ENCODE peak calls at places on chromosomes 5 and 9, in four cellular contexts. One of them, this sample, is unnamed.

GRCh38 chr9:133584559-133585476 is 24.4 kb downstream of the FAM163B start:
- DNase-seq in ovary: no peak
- DNase-seq in left ventricle myocardium inferior: no peak
- DNase-seq in WERI-Rb-1: no peak
- DNase-seq in this sample: no peak

GRCh38 chr9:69946800-69947437 is 96.7 kb upstream of the MAMDC2 start:
- DNase-seq in ovary: no peak
- DNase-seq in left ventricle myocardium inferior: no peak
- DNase-seq in WERI-Rb-1: no peak
- DNase-seq in this sample: no peak

GRCh38 chr9:111298831-111299603 is 31.0 kb downstream of the OR2K2 start:
- DNase-seq in ovary: no peak
- DNase-seq in left ventricle myocardium inferior: peak; percentile 59
- DNase-seq in WERI-Rb-1: no peak
- DNase-seq in this sample: peak; percentile 20

GRCh38 chr5:94057655-94058054 is 316.3 kb upstream of the POU5F2 start:
- DNase-seq in ovary: no peak
- DNase-seq in left ventricle myocardium inferior: no peak
- DNase-seq in WERI-Rb-1: no peak
- DNase-seq in this sample: no peak

GRCh38 chr5:138696501-138696900 is 56.7 kb upstream of the CTNNA1 start:
- DNase-seq in ovary: no peak
- DNase-seq in left ventricle myocardium inferior: no peak
- DNase-seq in WERI-Rb-1: peak; percentile 33
- DNase-seq in this sample: no peak

GRCh38 chr5:174397206-174397605 is 327.2 kb upstream of the MSX2 start:
- DNase-seq in ovary: no peak
- DNase-seq in left ventricle myocardium inferior: no peak
- DNase-seq in WERI-Rb-1: no peak
- DNase-seq in this sample: no peak

GRCh38 chr9:4555251-4555650 is 65.0 kb downstream of the SLC1A1 start:
- DNase-seq in ovary: no peak
- DNase-seq in left ventricle myocardium inferior: no peak
- DNase-seq in WERI-Rb-1: no peak
- DNase-seq in this sample: no peak

GRCh38 chr5:34656700-34657549 is 797 bp downstream of the RAI14 start:
- DNase-seq in ovary: peak; percentile 48
- DNase-seq in left ventricle myocardium inferior: peak; percentile 18
- DNase-seq in WERI-Rb-1: peak; percentile 21
- DNase-seq in this sample: peak; percentile 57

GRCh38 chr9:121622842-121623203 is 28.6 kb upstream of the DAB2IP start:
- DNase-seq in ovary: no peak
- DNase-seq in left ventricle myocardium inferior: no peak
- DNase-seq in WERI-Rb-1: no peak
- DNase-seq in this sample: no peak

GRCh38 chr9:21205204-21205603 is 1.7 kb downstream of the IFNA10 start:
- DNase-seq in ovary: no peak
- DNase-seq in left ventricle myocardium inferior: no peak
- DNase-seq in WERI-Rb-1: no peak
- DNase-seq in this sample: no peak

GRCh38 chr5:89308606-89309040 is 425.6 kb upstream of the MEF2C start:
- DNase-seq in ovary: no peak
- DNase-seq in left ventricle myocardium inferior: no peak
- DNase-seq in WERI-Rb-1: no peak
- DNase-seq in this sample: no peak

GRCh38 chr5:25858019-25858418 is 1180.4 kb downstream of the CDH9 start:
- DNase-seq in ovary: no peak
- DNase-seq in left ventricle myocardium inferior: no peak
- DNase-seq in WERI-Rb-1: peak; percentile 86
- DNase-seq in this sample: no peak

GRCh38 chr9:21803674-21804048 is 1.2 kb downstream of the MTAP start:
- DNase-seq in ovary: no peak
- DNase-seq in left ventricle myocardium inferior: no peak
- DNase-seq in WERI-Rb-1: no peak
- DNase-seq in this sample: no peak

GRCh38 chr9:118686940-118687339 is 682.3 kb downstream of the BRINP1 start:
- DNase-seq in ovary: no peak
- DNase-seq in left ventricle myocardium inferior: no peak
- DNase-seq in WERI-Rb-1: no peak
- DNase-seq in this sample: no peak

GRCh38 chr5:19790811-19791466 is 197.1 kb downstream of the CDH18 start:
- DNase-seq in ovary: no peak
- DNase-seq in left ventricle myocardium inferior: no peak
- DNase-seq in WERI-Rb-1: no peak
- DNase-seq in this sample: no peak
- H3K36me3 ChIP-seq in ovary: no peaks in the 10 kb centered on the region
- H3K36me3 ChIP-seq in left ventricle myocardium inferior: no peaks in the 10 kb centered on the region
- H3K36me3 ChIP-seq in WERI-Rb-1: no peaks in the 10 kb centered on the region
- H3K36me3 ChIP-seq in this sample: no peaks in the 10 kb centered on the region

DNA sequence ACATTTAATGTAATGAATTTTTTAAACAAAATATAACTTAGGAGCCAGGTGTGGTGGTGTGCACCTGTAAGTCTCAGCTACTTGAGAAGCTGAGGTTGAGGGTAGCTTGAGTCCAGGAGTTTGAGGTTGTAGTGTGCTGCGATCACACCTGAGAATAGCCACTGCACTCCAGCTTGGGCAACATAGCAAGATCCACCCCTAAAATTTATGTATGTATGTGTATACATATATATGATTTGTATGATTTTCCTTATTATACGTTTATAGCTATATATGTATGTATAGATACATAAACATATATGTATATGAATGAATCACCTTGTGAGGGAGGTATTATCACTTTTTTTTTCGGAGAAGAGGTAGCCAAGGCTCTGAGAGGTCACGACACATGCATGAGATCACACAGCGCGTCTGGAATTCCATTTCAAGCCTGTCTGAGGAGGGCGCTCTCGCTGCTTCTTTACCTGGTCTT is 598 bp upstream of the CCNI2 start:
- DNase-seq in ovary: no peak
- DNase-seq in left ventricle myocardium inferior: no peak
- DNase-seq in WERI-Rb-1: no peak
- DNase-seq in this sample: no peak
- H3K4me3 ChIP-seq in ovary: peak overlapping the region; percentile 21
- H3K4me3 ChIP-seq in left ventricle myocardium inferior: peak overlapping the region; percentile 68
- H3K4me3 ChIP-seq in WERI-Rb-1: no peak overlapping the region
- H3K4me3 ChIP-seq in this sample: peak overlapping the region; percentile 53

GRCh38 chr9:35495984-35496383 is 6.1 kb downstream of the RUSC2 start:
- DNase-seq in ovary: no peak
- DNase-seq in left ventricle myocardium inferior: no peak
- DNase-seq in WERI-Rb-1: no peak
- DNase-seq in this sample: no peak
- H3K9me3 ChIP-seq in ovary: no peaks in the 10 kb centered on the region
- H3K9me3 ChIP-seq in left ventricle myocardium inferior: peaks cover 5% of the 10 kb centered on the region
- H3K9me3 ChIP-seq in WERI-Rb-1: peaks cover 3% of the 10 kb centered on the region
- H3K9me3 ChIP-seq in this sample: no peaks in the 10 kb centered on the region

DNA sequence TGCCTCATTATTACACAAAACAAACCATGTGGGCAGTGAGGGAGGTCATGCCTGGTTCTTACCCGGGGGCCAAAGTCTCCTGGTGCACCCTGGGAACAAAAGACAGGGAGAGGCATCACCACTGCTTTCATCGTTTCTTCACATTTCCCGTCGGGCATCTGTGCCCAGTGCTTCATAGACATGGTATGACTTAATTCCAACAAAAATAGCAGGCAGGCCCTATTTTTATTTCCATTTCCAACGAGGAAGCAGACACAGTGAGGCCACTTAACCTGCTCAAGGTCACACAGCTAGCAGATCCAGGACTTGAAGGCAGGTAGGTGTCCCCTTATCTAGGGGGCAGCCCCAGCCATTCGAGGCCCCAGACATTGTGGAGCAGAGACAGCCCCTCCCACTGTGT is 34.6 kb upstream of the PHYKPL start:
- DNase-seq in ovary: no peak
- DNase-seq in left ventricle myocardium inferior: no peak
- DNase-seq in WERI-Rb-1: no peak
- DNase-seq in this sample: no peak
- H3K36me3 ChIP-seq in ovary: no peaks in the 10 kb centered on the region
- H3K36me3 ChIP-seq in left ventricle myocardium inferior: no peaks in the 10 kb centered on the region
- H3K36me3 ChIP-seq in WERI-Rb-1: no peaks in the 10 kb centered on the region
- H3K36me3 ChIP-seq in this sample: no peaks in the 10 kb centered on the region

DNA sequence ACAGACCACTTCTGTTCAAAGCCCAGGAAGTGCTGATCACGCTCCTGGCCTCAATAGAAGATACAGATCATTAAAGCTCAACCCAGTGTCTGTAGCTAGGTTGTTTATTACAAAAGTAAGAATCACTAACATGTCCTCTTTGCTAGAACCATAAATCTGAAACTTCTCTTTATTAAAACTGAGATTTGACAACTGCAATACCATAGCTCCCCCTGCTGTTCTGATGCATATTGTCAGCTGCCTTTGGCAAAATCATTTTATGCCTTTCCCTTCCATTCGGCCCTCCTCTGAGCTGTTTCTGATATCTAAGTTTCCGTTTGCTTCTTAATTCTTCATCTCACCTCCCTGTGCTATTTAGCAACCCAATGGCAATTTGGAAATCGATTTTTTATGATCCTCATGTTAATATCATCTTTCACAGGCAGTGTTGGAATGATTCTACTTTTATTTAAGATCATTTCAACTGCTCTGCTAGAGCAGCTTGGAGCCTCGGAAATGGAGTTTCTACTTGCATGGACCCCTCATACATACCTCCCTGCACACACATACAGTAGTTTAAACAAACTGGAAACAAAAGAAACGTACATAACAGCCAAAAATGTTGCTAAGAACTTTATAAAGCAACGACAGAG is 998.8 kb downstream of the MAT2B start:
- DNase-seq in ovary: no peak
- DNase-seq in left ventricle myocardium inferior: no peak
- DNase-seq in WERI-Rb-1: peak; percentile 30
- DNase-seq in this sample: no peak
- H3K4me3 ChIP-seq in ovary: no peak overlapping the region
- H3K4me3 ChIP-seq in left ventricle myocardium inferior: no peak overlapping the region
- H3K4me3 ChIP-seq in WERI-Rb-1: no peak overlapping the region
- H3K4me3 ChIP-seq in this sample: no peak overlapping the region

This sample was measured in heart left ventricle.